ENCODE peak calls at places on chromosomes 11 and 22, in five cellular contexts. W, D, I, Z and C are unnamed samples. For H3K36me3, the result is how much of the 10 kb centered on the place peaks cover.

GRCh38 chr11:67538823-67539505 is 15.7 kb upstream of the CABP2 start:
- DNase-seq in W (no peak), D (no peak), I (no peak), Z (no peak), C (no peak)

GRCh38 chr11:109808569-109808968 is 284.6 kb upstream of the ZC3H12C start:
- DNase-seq in W (no peak), D (no peak), I (no peak), Z (no peak), C (no peak)

GRCh38 chr11:57800444-57801184 is 39.0 kb downstream of the CTNND1 start:
- DNase-seq in W (no peak), D (no peak), I (no peak), Z (no peak), C (peak)

GRCh38 chr11:2954263-2954662 is 25.0 kb upstream of the PHLDA2 start:
- DNase-seq in W (no peak), D (no peak), I (no peak), Z (no peak), C (peak)

GRCh38 chr22:27259390-27259789 is 542.2 kb downstream of the MN1 start:
- DNase-seq in W (no peak), D (no peak), I (no peak), Z (no peak), C (no peak)

GRCh38 chr22:31537019-31537535 is 40.7 kb downstream of the SFI1 start:
- DNase-seq in W (no peak), D (no peak), I (no peak), Z (no peak), C (no peak)

GRCh38 chr11:95912902-95913560 is 10.9 kb downstream of the MTMR2 start:
- DNase-seq in W (no peak), D (no peak), I (no peak), Z (no peak), C (no peak)

GRCh38 chr11:102341844-102342318 is 5.1 kb upstream of the BIRC2 start:
- DNase-seq in W (peak), D (peak), I (peak), Z (peak), C (peak)

GRCh38 chr11:76793391-76793811 is 10.2 kb downstream of the TSKU start:
- DNase-seq in W (peak), D (no peak), I (no peak), Z (no peak), C (peak)

GRCh38 chr22:44753189-44754042 is 1.0 kb downstream of the ARHGAP8 start:
- DNase-seq in W (no peak), D (no peak), I (peak), Z (no peak), C (peak)

GRCh38 chr11:2942872-2943710 is 13.9 kb upstream of the PHLDA2 start:
- DNase-seq in W (no peak), D (no peak), I (no peak), Z (no peak), C (no peak)

GRCh38 chr22:50714150-50714549 is 23.9 kb upstream of the ACR start:
- DNase-seq in W (no peak), D (no peak), I (no peak), Z (no peak), C (no peak)

GRCh38 chr11:36492724-36493304 is 17.3 kb downstream of the TRAF6 start:
- DNase-seq in W (no peak), D (no peak), I (peak), Z (peak), C (peak)

GRCh38 chr22:43345761-43346261 is 2.6 kb upstream of the SCUBE1 start:
- DNase-seq in W (no peak), D (no peak), I (no peak), Z (no peak), C (no peak)

GRCh38 chr22:46057206-46057605 is 80.2 kb upstream of the WNT7B start:
- DNase-seq in W (peak), D (no peak), I (peak), Z (no peak), C (no peak)

GRCh38 chr11:22769081-22769480 is 60.5 kb downstream of the SVIP start:
- DNase-seq in W (no peak), D (no peak), I (no peak), Z (no peak), C (no peak)

GRCh38 chr22:27879923-27880322 is 39.1 kb downstream of the PITPNB start:
- DNase-seq in W (no peak), D (peak), I (no peak), Z (peak), C (peak)

GRCh38 chr11:8654503-8654902 is 28.0 kb downstream of the TRIM66 start:
- DNase-seq in W (no peak), D (no peak), I (no peak), Z (no peak), C (no peak)

GRCh38 chr11:120310875-120311274 is 14.2 kb upstream of the TLCD5 start:
- DNase-seq in W (no peak), D (no peak), I (no peak), Z (no peak), C (no peak)

GRCh38 chr22:37803636-37804371 is 3.9 kb upstream of the GCAT start:
- DNase-seq in W (no peak), D (no peak), I (no peak), Z (no peak), C (no peak)

GRCh38 chr11:18599739-18600230 is at the start of gene MISFA:
- DNase-seq in W (no peak), D (no peak), I (no peak), Z (no peak), C (no peak)

GRCh38 chr11:57459112-57460016 is 964 bp upstream of the RTN4RL2 start:
- DNase-seq in W (no peak), D (no peak), I (peak), Z (no peak), C (no peak)

GRCh38 chr22:41535244-41535643 is 9.0 kb downstream of the POLR3H start:
- DNase-seq in W (no peak), D (peak), I (no peak), Z (no peak), C (no peak)

GRCh38 chr11:62449451-62449851 is 30.6 kb downstream of the SCGB1A1 start:
- DNase-seq in W (no peak), D (no peak), I (no peak), Z (no peak), C (no peak)

GRCh38 chr22:37228106-37229011 is 15.7 kb downstream of the RAC2 start:
- DNase-seq in W (peak), D (no peak), I (peak), Z (no peak), C (no peak)

GRCh38 chr11:134032501-134033091 is 36.3 kb upstream of the JAM3 start:
- DNase-seq in W (no peak), D (peak), I (peak), Z (no peak), C (no peak)

GRCh38 chr11:122733301-122733686 is 77.8 kb downstream of the UBASH3B start:
- DNase-seq in W (no peak), D (no peak), I (no peak), Z (no peak), C (no peak)

GRCh38 chr11:93849751-93850584 is 450 bp downstream of the VSTM5 start:
- DNase-seq in W (no peak), D (peak), I (no peak), Z (no peak), C (no peak)

GRCh38 chr11:65493367-65494176 is 5.3 kb upstream of the MALAT1 start:
- DNase-seq in W (peak), D (no peak), I (no peak), Z (no peak), C (no peak)

GRCh38 chr11:65491614-65492386 is 7.0 kb upstream of the MALAT1 start:
- DNase-seq in W (peak), D (peak), I (no peak), Z (no peak), C (peak)

GRCh38 chr11:65491163-65491465 is 7.7 kb upstream of the MALAT1 start:
- DNase-seq in W (no peak), D (no peak), I (no peak), Z (no peak), C (no peak)

GRCh38 chr11:65492387-65492636 is 6.5 kb upstream of the MALAT1 start:
- DNase-seq in W (no peak), D (no peak), I (no peak), Z (no peak), C (no peak)

DNA sequence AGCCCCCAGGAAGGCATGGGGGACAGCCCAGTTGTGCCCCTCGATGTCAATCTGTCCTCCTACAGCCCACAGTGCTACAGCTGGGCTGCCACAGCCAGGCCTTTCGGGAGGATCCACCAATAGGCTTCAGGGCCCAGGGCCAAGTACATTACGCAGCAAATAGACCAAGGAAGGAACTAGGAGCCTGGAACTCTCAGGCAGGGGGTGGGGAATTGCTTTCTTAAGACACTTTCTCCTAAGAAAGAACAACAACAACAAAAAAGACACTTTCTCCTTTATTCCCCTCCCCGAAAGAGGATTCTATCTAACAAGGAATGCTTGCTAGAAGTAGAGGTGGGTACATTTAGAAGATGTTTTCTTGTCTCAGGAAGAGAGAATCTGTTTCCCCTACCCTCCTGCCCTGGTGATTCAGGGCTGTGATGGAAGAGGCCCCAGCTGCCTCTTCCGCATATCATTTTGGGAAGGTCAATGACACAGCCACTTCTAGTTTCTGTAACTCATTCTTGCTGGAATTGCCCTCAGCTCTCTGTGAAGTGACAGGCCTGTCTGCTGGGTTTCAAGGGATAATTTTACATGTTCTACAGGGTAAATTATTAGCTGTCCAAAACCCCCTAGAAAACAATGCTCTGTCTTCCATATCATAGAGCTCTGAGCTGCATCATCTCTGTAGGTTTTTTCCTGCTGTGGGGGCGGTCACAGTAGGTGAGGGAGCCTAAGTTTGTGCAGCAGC is 6.0 kb upstream of the MALAT1 start:
- DNase-seq in W (no peak), D (no peak), I (no peak), Z (no peak), C (peak)
- H3K4me3 ChIP-seq in W (no peak), D (no peak), I (no peak), Z (no peak), C (no peak)

GRCh38 chr11:115896084-115896483 is 391.9 kb upstream of the CADM1 start:
- DNase-seq in W (no peak), D (no peak), I (no peak), Z (no peak), C (no peak)
- H3K36me3 ChIP-seq in W (under half), D (under half), I (under half), Z (under half), C (under half)

GRCh38 chr11:118639899-118640298 is 32.5 kb downstream of the PHLDB1 start:
- DNase-seq in W (no peak), D (no peak), I (no peak), Z (no peak), C (no peak)

GRCh38 chr11:118640332-118641154 is 33.1 kb downstream of the PHLDB1 start:
- DNase-seq in W (no peak), D (peak), I (no peak), Z (no peak), C (no peak)

GRCh38 chr11:118641463-118642019 is 34.1 kb downstream of the PHLDB1 start:
- DNase-seq in W (peak), D (peak), I (no peak), Z (no peak), C (no peak)

GRCh38 chr11:118636569-118637290 is 29.3 kb downstream of the PHLDB1 start:
- DNase-seq in W (no peak), D (no peak), I (no peak), Z (no peak), C (no peak)

DNA sequence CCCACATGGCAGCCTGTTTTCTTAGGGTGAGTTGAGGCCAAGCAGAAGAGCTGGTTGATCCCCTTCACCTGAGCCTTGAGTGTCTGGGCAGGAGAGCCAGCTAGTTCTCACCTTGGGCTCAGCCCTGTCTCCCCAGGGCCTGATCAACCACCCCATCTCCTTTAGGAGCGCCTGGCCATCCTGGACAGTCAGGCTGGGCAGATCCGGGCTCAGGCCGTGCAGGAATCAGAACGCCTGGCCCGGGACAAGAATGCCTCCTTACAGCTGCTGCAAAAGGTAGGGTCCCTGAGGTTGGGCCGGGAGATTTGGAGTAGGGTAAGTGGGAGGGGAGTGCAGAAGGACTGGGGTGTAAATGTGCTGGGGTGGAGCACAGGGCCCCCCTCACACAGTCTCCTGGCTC is 31.3 kb downstream of the PHLDB1 start:
- DNase-seq in W (no peak), D (no peak), I (no peak), Z (no peak), C (no peak)
- H3K4me3 ChIP-seq in W (no peak), D (no peak), I (no peak), Z (no peak), C (no peak)

GRCh38 chr22:47084226-47084625 is 321.8 kb downstream of the TBC1D22A start:
- DNase-seq in W (no peak), D (no peak), I (no peak), Z (no peak), C (no peak)

GRCh38 chr22:47080100-47080499 is 317.6 kb downstream of the TBC1D22A start:
- DNase-seq in W (no peak), D (no peak), I (no peak), Z (no peak), C (no peak)

GRCh38 chr22:47082505-47082904 is 320.1 kb downstream of the TBC1D22A start:
- DNase-seq in W (no peak), D (no peak), I (no peak), Z (no peak), C (no peak)

GRCh38 chr22:47086596-47087248 is 324.3 kb downstream of the TBC1D22A start:
- DNase-seq in W (no peak), D (no peak), I (no peak), Z (no peak), C (no peak)

DNA sequence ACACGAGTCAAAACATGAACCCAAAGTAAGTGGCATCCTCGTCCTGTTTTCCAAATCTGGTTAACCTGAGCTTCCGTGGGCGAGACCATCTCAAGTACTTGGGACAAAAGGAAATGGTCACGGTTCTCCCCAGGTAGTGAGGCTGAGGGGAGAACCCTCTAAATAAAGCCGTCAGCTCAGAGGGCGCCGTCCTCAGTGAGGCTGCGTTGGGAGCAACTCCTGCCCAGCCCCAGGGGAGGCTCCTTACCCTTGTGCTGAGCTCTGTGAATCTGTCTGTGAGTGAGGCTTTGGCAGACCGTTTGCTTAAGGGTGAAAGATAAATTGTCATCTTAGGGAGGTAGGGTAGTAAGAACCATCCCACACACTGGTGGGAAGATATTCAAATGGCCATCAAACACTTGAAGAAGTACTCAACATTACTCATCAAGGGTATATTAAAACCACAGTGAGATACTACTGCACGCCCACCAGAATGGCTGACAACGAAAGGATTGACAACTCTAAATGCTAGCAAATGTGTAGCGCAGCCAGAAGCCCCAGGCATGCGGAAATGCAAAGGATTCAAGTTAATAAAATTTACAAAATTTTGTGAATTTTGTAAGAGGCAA is 321.0 kb downstream of the TBC1D22A start:
- DNase-seq in W (no peak), D (no peak), I (no peak), Z (no peak), C (no peak)
- H3K36me3 ChIP-seq in W (under half), D (under half), I (under half), Z (under half), C (under half)

GRCh38 chr11:20112291-20113146 is 47.8 kb downstream of the DBX1 start:
- DNase-seq in W (peak), D (peak), I (no peak), Z (no peak), C (peak)
- H3K4me3 ChIP-seq in W (no peak), D (no peak), I (no peak), Z (no peak), C (no peak)

DNA sequence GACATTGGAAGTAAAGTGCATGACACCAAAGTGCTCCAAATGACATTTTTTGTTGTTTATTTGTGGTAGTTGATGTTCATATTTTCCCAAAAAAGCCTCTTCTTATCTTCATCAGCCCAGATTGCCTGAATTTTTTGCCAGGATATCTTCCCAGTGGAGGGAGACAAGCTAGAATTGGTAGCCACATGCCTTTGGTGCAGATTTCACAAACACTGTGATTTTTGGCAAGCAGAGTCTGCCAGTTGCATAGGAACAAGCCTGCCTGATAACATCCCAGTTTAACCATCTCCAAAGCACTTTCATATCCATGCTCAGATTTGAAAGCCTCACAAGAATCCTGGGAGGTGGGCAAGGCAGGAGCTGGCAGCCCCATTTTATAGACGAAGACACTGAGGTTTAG is 102.3 kb upstream of the SYT13 start:
- DNase-seq in W (no peak), D (no peak), I (no peak), Z (no peak), C (no peak)
- H3K36me3 ChIP-seq in W (under half), D (under half), I (under half), Z (under half), C (under half)

GRCh38 chr11:117219995-117220394 is 11.9 kb downstream of the PCSK7 start:
- DNase-seq in W (no peak), D (no peak), I (no peak), Z (no peak), C (no peak)

GRCh38 chr11:117222991-117223740 is 8.7 kb downstream of the PCSK7 start:
- DNase-seq in W (peak), D (no peak), I (no peak), Z (no peak), C (no peak)

GRCh38 chr11:117220999-117221774 is 10.7 kb downstream of the PCSK7 start:
- DNase-seq in W (no peak), D (no peak), I (no peak), Z (no peak), C (peak)

GRCh38 chr11:117220568-117220967 is 11.3 kb downstream of the PCSK7 start:
- DNase-seq in W (peak), D (no peak), I (no peak), Z (no peak), C (no peak)

GRCh38 chr11:117221775-117222517 is 9.9 kb downstream of the PCSK7 start:
- DNase-seq in W (peak), D (no peak), I (no peak), Z (no peak), C (peak)
- H3K4me3 ChIP-seq in W (no peak), D (no peak), I (no peak), Z (no peak), C (no peak)

DNA sequence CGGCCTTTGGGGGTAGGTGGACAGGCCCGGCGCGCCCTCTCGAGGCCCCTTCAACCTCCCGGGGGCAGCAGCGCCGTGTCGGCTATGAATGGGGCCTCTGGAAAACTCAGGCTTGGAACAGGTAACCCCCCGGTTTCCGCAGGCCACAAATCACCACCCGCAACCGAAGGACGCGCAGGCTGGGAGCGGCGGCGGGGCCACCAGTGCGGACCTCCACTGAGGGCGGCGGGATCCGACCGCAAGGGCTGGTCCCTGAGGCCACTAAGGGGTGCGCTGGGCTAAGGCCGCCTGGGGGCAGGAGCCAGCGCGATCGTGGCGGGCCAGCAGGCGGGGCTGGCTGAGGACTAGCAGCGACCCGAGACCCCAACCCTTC is 695 bp upstream of the ATF4 start:
- DNase-seq in W (no peak), D (peak), I (no peak), Z (no peak), C (peak)
- H3K36me3 ChIP-seq in W (half or more), D (half or more), I (under half), Z (under half), C (half or more)